ENCODE peak calls at places on chromosomes 4 and X, in six cellular contexts. T is tibial nerve, D is GM23338, K is tibial artery, V is ascending aorta, Y is kidney. E is an unnamed sample.

GRCh38 chr4:104451573-104451972 is 43.1 kb downstream of the CXXC4 start:
- DNase-seq in T (no peak), Y (no peak), D (peak), V (no peak), K (no peak), E (no peak)

GRCh38 chr4:138461065-138461464 is 218.9 kb upstream of the SLC7A11 start:
- DNase-seq in V (no peak), K (no peak), Y (no peak), T (no peak), D (no peak), E (no peak)

GRCh38 chrX:118727686-118728339 is 407 bp downstream of the IL13RA1 start:
- DNase-seq in T (no peak), K (peak), V (peak), D (no peak), Y (peak), E (no peak)

GRCh38 chr4:108171541-108172230 is 3.0 kb upstream of the LEF1 start:
- DNase-seq in D (peak), T (no peak), K (no peak), V (no peak), Y (no peak), E (no peak)

GRCh38 chr4:165440415-165440882 is 61.6 kb downstream of the CPE start:
- DNase-seq in D (peak), V (no peak), K (no peak), Y (no peak), T (no peak), E (no peak)

GRCh38 chrX:108435261-108435660 is 3.0 kb downstream of the COL4A6 start:
- DNase-seq in V (no peak), D (no peak), Y (no peak), T (no peak), K (no peak), E (no peak)

GRCh38 chr4:101191302-101192098 is 155.8 kb downstream of the PPP3CA start:
- DNase-seq in D (peak), Y (peak), K (peak), V (peak), T (peak), E (no peak)

GRCh38 chrX:151713859-151714258 is 2.0 kb upstream of the FATE1 start:
- DNase-seq in T (no peak), Y (no peak), K (no peak), V (no peak), D (peak), E (no peak)

GRCh38 chr4:147731611-147732515 is at the start of gene ARHGAP10:
- DNase-seq in T (peak), K (peak), Y (peak), V (peak), D (peak), E (no peak)

GRCh38 chr4:1459664-1460511 is 53.6 kb upstream of the NKX1-1 start:
- DNase-seq in D (no peak), V (peak), K (no peak), Y (peak), T (no peak), E (peak)

GRCh38 chr4:153618831-153619230 is 65.2 kb upstream of the TLR2 start:
- DNase-seq in D (peak), Y (no peak), V (no peak), T (no peak), K (no peak), E (no peak)

GRCh38 chrX:20362268-20363002 is 95.7 kb upstream of the RPS6KA3 start:
- DNase-seq in V (no peak), T (peak), D (no peak), K (no peak), Y (no peak), E (no peak)

GRCh38 chr4:163697121-163697520 is 202.6 kb downstream of the TMA16 start:
- DNase-seq in V (no peak), D (no peak), Y (no peak), T (no peak), K (no peak), E (no peak)

GRCh38 chrX:120251471-120252011 is 929 bp downstream of the ZBTB33 start:
- DNase-seq in T (peak), K (no peak), V (no peak), Y (no peak), D (peak), E (no peak)

GRCh38 chr4:84803121-84803520 is 163.4 kb downstream of the WDFY3 start:
- DNase-seq in Y (no peak), V (no peak), K (no peak), T (no peak), D (no peak), E (no peak)

GRCh38 chr4:4860803-4861591 is 1.5 kb downstream of the MSX1 start:
- DNase-seq in D (peak), K (no peak), V (no peak), Y (peak), T (no peak), E (no peak)
- TF ChIP-seq CTCF in D (no peak), K (no peak), V (no peak), Y (no peak), T (no peak), E (peak)

GRCh38 chr4:155758500-155759371 is at the start of gene GUCY1B1:
- DNase-seq in Y (peak), V (peak), T (peak), K (peak), D (peak), E (peak)
- TF ChIP-seq CTCF in Y (no peak), V (peak), T (peak), K (peak), D (no peak), E (peak)

DNA sequence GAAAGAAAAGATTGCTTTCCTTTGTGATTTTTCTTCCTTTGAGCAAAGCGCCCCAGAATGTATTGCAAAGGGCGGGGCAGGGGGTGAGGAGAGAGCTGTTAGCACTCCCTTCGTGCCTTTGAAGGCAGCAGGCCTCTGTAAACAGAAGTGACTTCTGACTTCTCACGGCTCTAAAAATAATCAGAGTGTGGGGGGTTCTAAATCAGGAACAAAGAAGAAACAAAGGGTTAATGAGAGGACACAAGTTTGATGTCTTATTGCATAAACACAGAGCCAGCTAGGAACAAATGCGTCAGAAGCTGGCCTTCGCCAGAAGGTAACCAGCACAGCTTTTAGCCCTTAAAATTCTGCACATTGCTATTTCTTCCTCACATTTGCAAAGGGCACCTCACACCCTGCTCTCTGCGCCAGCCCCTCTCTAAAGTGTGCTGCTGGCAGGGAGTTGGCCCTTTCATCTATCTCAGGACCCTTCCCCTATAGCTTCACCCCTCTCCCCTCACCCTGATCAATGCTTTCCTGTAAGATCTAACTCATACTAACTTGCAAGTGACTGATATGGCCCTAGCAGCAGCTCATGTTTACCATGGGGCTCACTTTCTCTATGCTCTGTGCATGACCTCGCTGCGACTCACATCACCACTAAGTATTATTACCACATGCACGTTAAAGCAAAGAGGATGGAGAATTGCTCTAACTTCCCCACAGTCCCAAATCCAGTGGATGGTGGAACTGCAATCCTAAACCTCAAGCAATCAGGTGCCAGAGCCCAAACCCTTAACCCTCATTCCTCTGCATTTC is 626.4 kb downstream of the MID1IP1 start:
- DNase-seq in Y (no peak), T (no peak), K (no peak), D (no peak), V (no peak), E (no peak)
- TF ChIP-seq CTCF in Y (no peak), T (no peak), K (no peak), D (no peak), V (no peak), E (no peak)

GRCh38 chr4:19735012-19735411 is 516.7 kb upstream of the SLIT2 start:
- DNase-seq in D (no peak), K (no peak), T (no peak), V (no peak), Y (no peak), E (no peak)

GRCh38 chr4:19736968-19737756 is 514.5 kb upstream of the SLIT2 start:
- DNase-seq in T (no peak), K (no peak), V (no peak), D (no peak), Y (no peak), E (no peak)

GRCh38 chr4:19739101-19739651 is 512.5 kb upstream of the SLIT2 start:
- DNase-seq in Y (no peak), K (no peak), T (no peak), D (no peak), V (no peak), E (no peak)
- TF ChIP-seq CTCF in Y (no peak), K (no peak), T (no peak), D (no peak), V (no peak), E (no peak)

DNA sequence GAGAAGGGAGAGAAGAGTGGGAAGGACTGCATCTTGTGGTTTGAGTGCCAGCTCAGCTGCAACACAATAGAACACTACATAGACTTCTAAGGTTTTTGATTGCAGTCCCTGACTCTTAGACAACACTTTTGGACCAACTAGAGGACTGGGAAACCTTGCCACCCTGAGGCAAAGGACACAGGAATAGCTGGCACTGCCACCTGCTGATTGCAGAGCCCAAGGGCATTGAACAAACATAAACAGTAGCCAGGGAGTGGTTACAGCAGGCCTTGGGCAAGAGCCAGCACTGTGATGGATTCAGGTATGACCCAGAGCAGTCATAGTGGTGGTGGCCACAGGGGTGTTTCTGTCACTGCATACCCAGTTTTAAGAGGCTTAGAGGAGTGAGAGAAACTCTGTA is 72.5 kb upstream of the CXorf51A start:
- DNase-seq in Y (no peak), V (no peak), T (no peak), D (no peak), K (no peak), E (no peak)
- TF ChIP-seq CTCF in Y (no peak), V (no peak), T (no peak), D (no peak), K (no peak), E (no peak)

DNA sequence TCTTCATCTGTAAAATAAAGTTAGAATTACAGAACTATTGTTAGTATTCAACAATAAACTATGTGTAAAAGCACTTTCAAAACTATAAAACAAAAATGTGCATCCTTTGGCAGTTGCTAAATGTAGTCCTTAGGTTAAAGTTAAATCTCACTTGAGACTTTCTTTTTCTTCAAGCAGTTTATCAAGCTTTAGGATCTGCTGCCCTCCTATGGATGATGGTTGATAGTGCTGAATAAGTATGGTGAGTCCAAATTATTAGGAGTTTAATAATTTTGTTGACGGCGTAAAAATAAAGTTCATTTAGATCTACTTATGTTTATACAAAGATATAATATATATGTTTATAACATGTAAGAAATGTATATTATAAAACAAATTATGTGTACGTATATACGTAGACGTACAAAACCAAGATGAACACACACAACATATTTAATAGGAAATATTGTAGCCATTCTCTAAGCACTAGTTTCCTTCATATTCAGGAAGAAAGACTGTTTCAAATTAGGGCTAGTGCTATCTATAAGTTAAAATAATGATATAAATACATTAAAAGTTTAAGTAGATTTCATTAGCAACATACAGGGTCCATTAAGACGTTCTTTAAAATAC is 22.3 kb downstream of the UGT2A2 start:
- DNase-seq in K (no peak), D (peak), Y (no peak), T (no peak), V (no peak), E (no peak)
- TF ChIP-seq CTCF in K (no peak), D (peak), Y (peak), T (no peak), V (no peak), E (peak)

GRCh38 chr4:7472443-7473013 is 37.8 kb upstream of the PSAPL1 start:
- DNase-seq in T (no peak), K (no peak), Y (no peak), D (peak), V (no peak), E (no peak)
- TF ChIP-seq CTCF in T (no peak), K (no peak), Y (no peak), D (no peak), V (no peak), E (peak)

GRCh38 chr4:185011408-185011807 is 6.9 kb upstream of the HELT start:
- DNase-seq in D (peak), V (no peak), K (no peak), Y (no peak), T (no peak), E (no peak)
- TF ChIP-seq CTCF in D (peak), V (no peak), K (no peak), Y (peak), T (no peak), E (peak)